ENCODE peak calls at places on chromosome 2, in ten cellular contexts. S is LoVo; E is adrenal gland; M is body of pancreas; G is smooth muscle cell of the brain vasculature; Y is T-helper 9 cell; F is SJCRH30; B is nephron progenitor cell; T is RKO; I is activated CD8-positive, alpha-beta memory T cell treated with anti-CD3 and anti-CD28 coated beads for 24 hours. U is an unnamed sample.

GRCh38 chr2:53512071-53512841 is 255.3 kb upstream of the CHAC2 start:
- DNase-seq in S (no peak), E (no peak), M (no peak), G (no peak), Y (no peak), F (no peak), B (no peak), T (peak; percentile 19), I (no peak), U (peak; percentile 16)

GRCh38 chr2:43745457-43745856 is 28.4 kb upstream of the DYNC2LI1 start:
- DNase-seq in S (no peak), E (no peak), M (no peak), G (no peak), Y (no peak), F (no peak), B (no peak), T (no peak), I (no peak), U (no peak)

GRCh38 chr2:9736008-9736407 is 105.2 kb upstream of the YWHAQ start:
- DNase-seq in S (no peak), E (no peak), M (no peak), G (no peak), Y (no peak), F (no peak), B (no peak), T (no peak), I (no peak), U (no peak)

GRCh38 chr2:181812106-181812745 is 79.3 kb upstream of the ITPRID2 start:
- DNase-seq in S (no peak), E (no peak), M (no peak), G (no peak), Y (no peak), F (no peak), B (no peak), T (no peak), I (no peak), U (no peak)

GRCh38 chr2:108967757-108968156 is 21.3 kb downstream of the EDAR start:
- DNase-seq in S (no peak), E (no peak), M (no peak), G (no peak), Y (no peak), F (no peak), B (no peak), T (no peak), I (no peak), U (no peak)

GRCh38 chr2:190554357-190555006 is 20.0 kb upstream of the NEMP2 start:
- DNase-seq in S (no peak), E (no peak), M (no peak), G (no peak), Y (no peak), F (no peak), B (no peak), T (no peak), I (no peak), U (no peak)

GRCh38 chr2:172072279-172072678 is 13.0 kb upstream of the DLX1 start:
- DNase-seq in S (no peak), E (no peak), M (no peak), G (no peak), Y (no peak), F (no peak), B (no peak), T (no peak), I (no peak), U (no peak)

GRCh38 chr2:96869281-96869823 is 528 bp downstream of the SEMA4C start:
- DNase-seq in S (no peak), E (peak; percentile 80), M (peak; percentile 71), G (no peak), Y (no peak), F (peak; percentile 77), B (peak; percentile 66), T (peak; percentile 61), I (no peak), U (no peak)

GRCh38 chr2:38602732-38603401 is at the start of gene HNRNPLL:
- DNase-seq in S (peak; percentile 97), E (peak; percentile 99), M (peak; percentile 100), G (peak; percentile 92), Y (peak; percentile 93), F (peak; percentile 99), B (peak; percentile 100), T (peak; percentile 96), I (peak; percentile 99), U (peak; percentile 89)

GRCh38 chr2:44686561-44686960 is 254.9 kb upstream of the SIX3 start:
- DNase-seq in S (no peak), E (no peak), M (no peak), G (no peak), Y (no peak), F (no peak), B (no peak), T (peak; percentile 86), I (no peak), U (peak; percentile 4)

GRCh38 chr2:23452397-23452796 is 67.4 kb downstream of the KLHL29 start:
- DNase-seq in S (no peak), E (no peak), M (no peak), G (no peak), Y (no peak), F (peak; percentile 40), B (no peak), T (no peak), I (no peak), U (no peak)

GRCh38 chr2:65116645-65117044 is 13.3 kb downstream of the RAB1A start:
- DNase-seq in S (no peak), E (no peak), M (no peak), G (no peak), Y (no peak), F (no peak), B (no peak), T (no peak), I (no peak), U (no peak)

GRCh38 chr2:238975408-238975807 is 127.5 kb downstream of the TWIST2 start:
- DNase-seq in S (no peak), E (no peak), M (no peak), G (no peak), Y (no peak), F (no peak), B (no peak), T (no peak), I (no peak), U (no peak)

GRCh38 chr2:204264068-204264693 is 281.1 kb upstream of the PARD3B start:
- DNase-seq in S (no peak), E (no peak), M (no peak), G (no peak), Y (no peak), F (no peak), B (no peak), T (no peak), I (no peak), U (no peak)

GRCh38 chr2:188518391-188518790 is 226.7 kb downstream of the GULP1 start:
- DNase-seq in S (no peak), E (no peak), M (no peak), G (no peak), Y (no peak), F (no peak), B (no peak), T (no peak), I (no peak), U (no peak)

GRCh38 chr2:212197776-212198175 is 340.8 kb downstream of the ERBB4 start:
- DNase-seq in S (no peak), E (no peak), M (no peak), G (no peak), Y (no peak), F (no peak), B (no peak), T (no peak), I (no peak), U (no peak)

GRCh38 chr2:210028178-210028577 is 25.7 kb downstream of the RPE start:
- DNase-seq in S (no peak), E (no peak), M (no peak), G (no peak), Y (no peak), F (no peak), B (no peak), T (no peak), I (no peak), U (no peak)

GRCh38 chr2:115874427-115874826 is 1432.0 kb downstream of the DPP10 start:
- DNase-seq in S (no peak), E (no peak), M (no peak), G (no peak), Y (no peak), F (no peak), B (no peak), T (no peak), I (no peak), U (no peak)

GRCh38 chr2:39243469-39244123 is at the start of gene CDKL4:
- DNase-seq in S (no peak), E (peak; percentile 33), M (no peak), G (no peak), Y (peak; percentile 21), F (no peak), B (no peak), T (no peak), I (peak; percentile 67), U (no peak)

GRCh38 chr2:25280066-25280687 is 61.5 kb downstream of the DNMT3A start:
- DNase-seq in S (no peak), E (no peak), M (no peak), G (no peak), Y (no peak), F (no peak), B (no peak), T (no peak), I (no peak), U (no peak)

GRCh38 chr2:43269074-43269572 is 42.7 kb upstream of the ZFP36L2 start:
- DNase-seq in S (no peak), E (peak; percentile 82), M (peak; percentile 37), G (peak; percentile 75), Y (no peak), F (peak; percentile 92), B (no peak), T (no peak), I (no peak), U (peak; percentile 89)

GRCh38 chr2:219727771-219728429 is 100.5 kb downstream of the SLC4A3 start:
- DNase-seq in S (no peak), E (no peak), M (no peak), G (no peak), Y (no peak), F (no peak), B (no peak), T (no peak), I (no peak), U (no peak)

GRCh38 chr2:15048000-15048399 is 415.5 kb downstream of the LRATD1 start:
- DNase-seq in S (no peak), E (no peak), M (no peak), G (no peak), Y (no peak), F (no peak), B (no peak), T (no peak), I (no peak), U (no peak)

GRCh38 chr2:40625849-40626248 is 174.0 kb upstream of the SLC8A1 start:
- DNase-seq in S (no peak), E (no peak), M (no peak), G (no peak), Y (no peak), F (no peak), B (no peak), T (peak; percentile 90), I (no peak), U (peak; percentile 57)

GRCh38 chr2:111157071-111157661 is 36.5 kb downstream of the BCL2L11 start:
- DNase-seq in S (no peak), E (no peak), M (no peak), G (no peak), Y (no peak), F (no peak), B (no peak), T (no peak), I (no peak), U (no peak)

GRCh38 chr2:27502149-27502548 is 5.5 kb downstream of the GCKR start:
- DNase-seq in S (no peak), E (no peak), M (no peak), G (no peak), Y (no peak), F (no peak), B (no peak), T (no peak), I (no peak), U (no peak)

GRCh38 chr2:128797937-128798336 is 479.3 kb upstream of the HS6ST1 start:
- DNase-seq in S (no peak), E (peak; percentile 4), M (no peak), G (no peak), Y (no peak), F (no peak), B (no peak), T (no peak), I (peak; percentile 28), U (no peak)

GRCh38 chr2:54979645-54980044 is 70.6 kb downstream of the RTN4 start:
- DNase-seq in S (no peak), E (no peak), M (peak; percentile 84), G (no peak), Y (no peak), F (no peak), B (no peak), T (no peak), I (no peak), U (no peak)